ENCODE peak calls at places on chromosome 1, in nine cellular contexts. V, H, X, P, Y, U, F, A and B are unnamed samples.

GRCh38 chr1:223180803-223181321 is 37.8 kb upstream of the TLR5 start:
- DNase-seq in H (no peak), A (no peak), V (no peak), U (no peak), Y (no peak), P (no peak), F (no peak), X (no peak), B (no peak)

GRCh38 chr1:230760360-230760827 is 13.2 kb downstream of the CAPN9 start:
- DNase-seq in A (peak), U (peak), Y (no peak), F (no peak), P (no peak), V (no peak), H (no peak), X (no peak), B (no peak)

GRCh38 chr1:9860887-9861286 is 37.1 kb upstream of the CLSTN1 start:
- DNase-seq in U (no peak), F (no peak), X (no peak), P (no peak), Y (no peak), A (no peak), H (no peak), V (peak), B (no peak)

GRCh38 chr1:41362357-41362721 is 1.1 kb downstream of the FOXO6 start:
- DNase-seq in A (no peak), U (no peak), F (no peak), Y (no peak), H (no peak), V (no peak), X (no peak), P (no peak), B (no peak)

GRCh38 chr1:73701816-73702215 is 496.2 kb downstream of the LRRIQ3 start:
- DNase-seq in P (no peak), A (no peak), Y (no peak), X (no peak), U (no peak), V (no peak), F (no peak), H (no peak), B (no peak)

GRCh38 chr1:100565533-100565932 is 27.6 kb downstream of the GPR88 start:
- DNase-seq in X (no peak), A (no peak), H (no peak), P (no peak), V (no peak), U (no peak), Y (no peak), F (no peak), B (no peak)

GRCh38 chr1:191343816-191344215 is 814.4 kb upstream of the RGS18 start:
- DNase-seq in F (no peak), V (peak), A (no peak), P (no peak), Y (peak), X (no peak), H (no peak), U (peak), B (no peak)

GRCh38 chr1:111618953-111619634 is 495 bp upstream of the RAP1A start:
- DNase-seq in U (no peak), X (no peak), Y (no peak), V (no peak), H (no peak), P (no peak), F (no peak), A (peak), B (peak)

GRCh38 chr1:16375521-16376359 is 8.7 kb downstream of the SZRD1 start:
- DNase-seq in A (no peak), X (no peak), P (no peak), H (no peak), V (peak), U (peak), F (no peak), Y (peak), B (no peak)

GRCh38 chr1:10832703-10833102 is 36.3 kb upstream of the CASZ1 start:
- DNase-seq in Y (no peak), A (no peak), U (no peak), X (no peak), P (no peak), F (no peak), V (no peak), H (no peak), B (no peak)

GRCh38 chr1:201051399-201051798 is 27.9 kb upstream of the KIF21B start:
- DNase-seq in X (no peak), P (no peak), Y (no peak), A (no peak), V (no peak), F (no peak), U (no peak), H (no peak), B (no peak)

GRCh38 chr1:97920832-97921571 is at the start of gene DPYD:
- DNase-seq in U (peak), X (peak), P (peak), F (peak), A (peak), V (peak), Y (peak), H (peak), B (peak)

GRCh38 chr1:221648201-221648600 is 93.7 kb downstream of the DUSP10 start:
- DNase-seq in X (no peak), F (no peak), V (no peak), U (no peak), P (no peak), A (no peak), Y (no peak), H (no peak), B (no peak)

GRCh38 chr1:82829527-82829926 is 1028.8 kb downstream of the ADGRL2 start:
- DNase-seq in X (no peak), V (no peak), U (no peak), Y (no peak), A (no peak), P (no peak), F (no peak), H (no peak), B (no peak)

GRCh38 chr1:89198500-89199072 is at the start of gene GBP4:
- DNase-seq in U (peak), Y (peak), A (peak), P (no peak), V (peak), X (peak), F (no peak), H (peak), B (peak)

GRCh38 chr1:209759829-209760359 is 4.0 kb downstream of the TRAF3IP3 start:
- DNase-seq in U (no peak), X (no peak), F (no peak), A (no peak), V (no peak), H (no peak), P (no peak), Y (no peak), B (no peak)

GRCh38 chr1:206565973-206566372 is 46.3 kb downstream of the EIF2D start:
- DNase-seq in A (no peak), Y (no peak), V (no peak), X (no peak), F (no peak), P (no peak), U (no peak), H (no peak), B (no peak)

GRCh38 chr1:231792634-231793033 is 166.0 kb downstream of the DISC1 start:
- DNase-seq in H (no peak), F (no peak), A (no peak), U (no peak), X (no peak), Y (no peak), P (no peak), V (no peak), B (no peak)

GRCh38 chr1:83791821-83792437 is 207.0 kb downstream of the TTLL7 start:
- DNase-seq in U (peak), Y (peak), X (no peak), P (no peak), V (peak), F (no peak), H (no peak), A (no peak), B (no peak)

GRCh38 chr1:195962051-195962450 is 646.2 kb downstream of the KCNT2 start:
- DNase-seq in X (no peak), Y (no peak), V (no peak), P (no peak), H (no peak), U (no peak), A (no peak), F (no peak), B (no peak)

GRCh38 chr1:36436820-36437219 is 13.4 kb downstream of the OSCP1 start:
- DNase-seq in Y (peak), U (peak), V (peak), F (no peak), P (no peak), A (no peak), H (no peak), X (peak), B (no peak)

GRCh38 chr1:203117611-203118575 is 9.6 kb upstream of the ADORA1 start:
- DNase-seq in H (peak), A (peak), U (peak), P (peak), X (peak), Y (peak), F (peak), V (peak), B (peak)

GRCh38 chr1:35499652-35500176 is 57.5 kb downstream of the KIAA0319L start:
- DNase-seq in F (peak), H (no peak), P (no peak), A (peak), X (no peak), V (no peak), U (no peak), Y (no peak), B (no peak)

GRCh38 chr1:6121021-6121421 is 59.1 kb downstream of the CHD5 start:
- DNase-seq in V (no peak), F (no peak), P (no peak), A (no peak), X (no peak), U (no peak), H (no peak), Y (no peak), B (peak)

GRCh38 chr1:23684415-23684814 is 7.2 kb upstream of the RPL11 start:
- DNase-seq in H (no peak), V (no peak), A (no peak), P (no peak), U (no peak), F (no peak), X (no peak), Y (no peak), B (no peak)

GRCh38 chr1:8660455-8660854 is 157.0 kb downstream of the RERE start:
- DNase-seq in A (no peak), U (peak), V (peak), X (no peak), F (no peak), P (no peak), Y (peak), H (no peak), B (no peak)

GRCh38 chr1:54865238-54866073 is 21.5 kb downstream of the DHCR24 start:
- DNase-seq in U (no peak), A (peak), F (no peak), X (no peak), Y (no peak), V (no peak), H (no peak), P (no peak), B (no peak)

GRCh38 chr1:7177438-7178126 is 392.3 kb downstream of the CAMTA1 start:
- DNase-seq in F (peak), Y (no peak), H (no peak), P (peak), U (no peak), V (no peak), X (no peak), A (peak), B (no peak)

GRCh38 chr1:70003509-70003908 is 201.9 kb downstream of the LRRC40 start:
- DNase-seq in U (peak), Y (no peak), P (no peak), A (no peak), F (no peak), X (no peak), V (no peak), H (no peak), B (no peak)

GRCh38 chr1:54259546-54259945 is 59.6 kb downstream of the MRPL37 start:
- DNase-seq in F (no peak), V (no peak), U (no peak), Y (no peak), X (no peak), P (no peak), A (no peak), H (no peak), B (no peak)

GRCh38 chr1:174815036-174815435 is 184.7 kb upstream of the CACYBP start:
- DNase-seq in A (no peak), P (no peak), V (peak), U (peak), Y (peak), F (no peak), H (no peak), X (peak), B (no peak)

GRCh38 chr1:110390096-110390495 is 730 bp downstream of the SLC16A4 start:
- DNase-seq in V (peak), F (peak), A (no peak), H (peak), P (no peak), X (no peak), Y (peak), U (no peak), B (peak)

GRCh38 chr1:52970149-52970548 is 43.1 kb downstream of the SCP2 start:
- DNase-seq in H (no peak), A (peak), U (no peak), V (peak), X (no peak), Y (peak), F (peak), P (no peak), B (no peak)

GRCh38 chr1:167893798-167894197 is 20.1 kb downstream of the ADCY10 start:
- DNase-seq in X (no peak), U (no peak), A (no peak), Y (no peak), H (no peak), P (no peak), V (no peak), F (no peak), B (no peak)

GRCh38 chr1:67705735-67706454 is 20.9 kb downstream of the GADD45A start:
- DNase-seq in V (no peak), F (no peak), A (no peak), X (no peak), P (no peak), U (no peak), Y (no peak), H (no peak), B (no peak)

GRCh38 chr1:203089001-203089650 is 3.3 kb upstream of the MYOG start:
- DNase-seq in A (no peak), H (no peak), P (no peak), V (no peak), Y (no peak), F (no peak), X (no peak), U (peak), B (no peak)

DNA sequence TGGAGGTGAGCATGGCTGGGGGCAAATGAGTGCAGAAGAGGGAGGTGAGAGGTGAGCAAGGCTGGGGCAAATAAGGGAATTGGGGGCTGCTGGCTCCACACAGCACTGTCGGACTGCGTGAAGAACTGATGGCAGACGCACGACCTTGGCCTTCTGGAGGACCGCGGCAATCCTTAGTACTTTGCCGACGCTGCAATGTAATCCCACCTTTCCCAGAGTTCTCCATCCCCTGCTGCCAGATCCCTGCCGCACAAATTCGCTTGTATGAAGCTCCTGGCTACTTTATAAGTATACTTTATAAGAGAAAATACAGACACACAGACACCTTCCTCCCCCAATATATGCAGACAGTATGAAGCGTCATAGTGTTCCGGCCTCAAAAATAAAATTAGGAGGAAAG is 472.4 kb downstream of the SMYD3 start:
- DNase-seq in A (no peak), X (no peak), F (no peak), Y (no peak), P (no peak), U (no peak), V (no peak), H (no peak), B (no peak)
- H3K4me3 ChIP-seq in A (no peak), X (no peak), F (no peak), Y (no peak), P (no peak), U (no peak), V (no peak), H (no peak), B (no peak)

GRCh38 chr1:37575692-37576091 is 19.0 kb downstream of the DNALI1 start:
- DNase-seq in U (no peak), F (no peak), H (no peak), A (no peak), P (no peak), V (peak), Y (peak), X (no peak), B (no peak)
- H3K9ac ChIP-seq in U (peak), F (no peak), H (no peak), A (no peak), P (no peak), V (no peak), Y (peak), X (no peak), B (no peak)

GRCh38 chr1:32336963-32337675 is 1.1 kb upstream of the MARCKSL1 start:
- DNase-seq in P (no peak), F (no peak), Y (peak), V (peak), A (no peak), U (peak), H (no peak), X (peak), B (peak)

GRCh38 chr1:32339363-32339978 is 3.4 kb upstream of the MARCKSL1 start:
- DNase-seq in P (no peak), A (no peak), U (peak), F (no peak), Y (peak), H (no peak), X (no peak), V (peak), B (peak)

GRCh38 chr1:32335951-32336867 is at the start of gene MARCKSL1:
- DNase-seq in V (peak), P (peak), Y (peak), H (peak), F (peak), X (peak), U (peak), A (peak), B (peak)

GRCh38 chr1:32338637-32339145 is 2.7 kb upstream of the MARCKSL1 start:
- DNase-seq in P (no peak), F (no peak), Y (no peak), V (no peak), H (peak), A (no peak), X (no peak), U (no peak), B (no peak)

DNA sequence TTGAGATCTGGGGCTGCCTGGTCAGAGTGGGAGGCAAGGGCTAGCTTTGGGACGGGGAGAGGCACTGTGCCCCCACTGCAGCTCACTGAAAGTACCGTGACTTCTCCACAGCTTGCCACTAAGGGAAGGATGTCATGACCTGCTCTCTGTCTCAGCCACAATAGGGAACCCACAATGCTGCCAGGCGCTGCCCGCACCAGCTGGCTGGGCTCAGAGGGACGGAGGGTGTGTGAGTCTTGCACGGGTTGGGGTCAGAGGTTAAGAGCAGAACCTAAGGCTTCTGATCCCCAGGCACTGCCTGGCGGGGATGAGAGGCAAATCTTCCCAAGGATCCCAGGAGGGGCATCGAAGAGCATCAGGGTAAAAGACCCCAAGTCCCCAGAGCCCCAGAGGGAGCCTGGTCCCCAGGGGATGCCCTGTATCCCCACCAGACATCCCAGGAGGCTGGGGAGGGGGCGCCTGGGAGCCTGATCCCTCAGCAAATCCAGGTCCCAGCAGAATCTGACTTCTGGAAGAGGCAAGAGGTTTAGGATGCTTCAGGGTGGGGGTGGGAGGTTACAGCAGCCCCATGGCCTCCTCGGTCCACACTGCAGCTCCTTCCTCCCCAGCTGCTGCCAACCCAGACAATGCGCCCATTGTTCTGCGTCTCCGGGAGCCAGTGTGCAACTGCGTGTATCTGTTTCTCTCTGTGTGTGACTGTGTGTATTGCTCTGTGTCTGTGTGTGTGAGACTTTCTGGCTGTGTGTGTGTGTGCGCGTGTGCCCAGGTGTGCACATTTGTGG is 2.0 kb upstream of the MARCKSL1 start:
- DNase-seq in X (peak), Y (no peak), A (no peak), V (peak), H (peak), P (no peak), U (peak), F (peak), B (no peak)
- H3K4me3 ChIP-seq in X (peak), Y (no peak), A (no peak), V (no peak), H (no peak), P (no peak), U (no peak), F (no peak), B (no peak)

GRCh38 chr1:24726741-24727140 is 18.5 kb upstream of the CLIC4 start:
- DNase-seq in A (no peak), V (no peak), U (no peak), P (no peak), Y (no peak), H (no peak), F (no peak), X (peak), B (no peak)
- H3K9ac ChIP-seq in A (no peak), V (no peak), U (no peak), P (no peak), Y (no peak), H (no peak), F (no peak), X (peak), B (no peak)

DNA sequence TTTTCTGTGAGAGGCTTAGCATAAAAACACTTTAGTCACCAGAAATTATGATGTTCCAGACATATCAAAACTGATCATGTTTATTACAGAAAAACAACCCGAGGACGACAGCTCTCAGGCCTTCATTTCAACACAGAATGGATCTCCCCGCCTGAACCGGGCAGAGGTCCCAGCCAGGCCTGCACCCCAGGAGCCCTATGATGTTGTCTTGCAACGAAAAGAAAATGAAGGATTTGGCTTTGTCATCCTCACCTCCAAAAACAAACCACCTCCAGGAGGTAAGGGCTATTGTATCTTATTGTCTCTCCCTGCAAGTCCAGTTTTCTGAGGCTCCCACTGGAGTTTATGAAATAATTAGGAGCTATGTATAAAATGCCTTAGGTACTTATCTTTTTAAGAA is 105.5 kb downstream of the PHTF1 start:
- DNase-seq in X (no peak), Y (no peak), F (no peak), H (no peak), V (no peak), P (no peak), A (no peak), U (no peak), B (no peak)
- H3K4me3 ChIP-seq in X (no peak), Y (no peak), F (no peak), H (no peak), V (no peak), P (no peak), A (no peak), U (no peak), B (no peak)

DNA sequence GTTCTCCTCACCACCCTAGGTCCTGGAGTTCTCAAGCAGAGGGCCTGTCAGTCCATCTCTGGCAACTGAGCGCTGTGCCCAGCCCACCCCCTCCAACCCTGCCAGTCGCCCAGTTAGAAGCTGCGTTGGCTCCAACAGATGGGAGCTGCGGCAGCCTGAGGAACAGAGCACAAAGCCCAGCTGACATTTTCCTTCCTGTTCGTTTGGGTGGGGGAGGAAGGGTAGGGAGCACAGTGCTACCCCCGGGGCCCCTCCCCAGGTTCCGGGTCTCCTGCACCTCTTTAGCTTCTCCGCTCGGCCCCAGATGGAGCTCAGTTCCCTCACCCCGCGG is 1.4 kb downstream of the LRRN2 start:
- DNase-seq in P (no peak), V (no peak), H (no peak), U (no peak), Y (no peak), X (no peak), F (no peak), A (peak), B (no peak)
- H3K9ac ChIP-seq in P (peak), V (no peak), H (no peak), U (no peak), Y (no peak), X (no peak), F (no peak), A (no peak), B (no peak)